ENCODE peak calls at places on chromosomes 7 and 10, in ten cellular contexts. One of them, this sample, is unnamed.

GRCh38 chr10:11142809-11143208 is 125.1 kb downstream of the CELF2 start:
- DNase-seq in AG09309: no peak
- DNase-seq in thoracic aorta: no peak
- DNase-seq in MCF 10A: no peak
- DNase-seq in heart left ventricle: no peak
- DNase-seq in IMR-90: no peak
- DNase-seq in AG04450: no peak
- DNase-seq in adrenal gland: no peak
- DNase-seq in fibroblast of mammary gland: no peak
- DNase-seq in body of pancreas: no peak
- DNase-seq in this sample: no peak

GRCh38 chr7:96118449-96119001 is 203.4 kb downstream of the SLC25A13 start:
- DNase-seq in AG09309: no peak
- DNase-seq in thoracic aorta: no peak
- DNase-seq in MCF 10A: no peak
- DNase-seq in heart left ventricle: no peak
- DNase-seq in IMR-90: no peak
- DNase-seq in AG04450: no peak
- DNase-seq in adrenal gland: no peak
- DNase-seq in fibroblast of mammary gland: no peak
- DNase-seq in body of pancreas: no peak
- DNase-seq in this sample: no peak

GRCh38 chr7:115217373-115217772 is 295.5 kb downstream of the MDFIC start:
- DNase-seq in AG09309: no peak
- DNase-seq in thoracic aorta: no peak
- DNase-seq in MCF 10A: peak
- DNase-seq in heart left ventricle: no peak
- DNase-seq in IMR-90: no peak
- DNase-seq in AG04450: no peak
- DNase-seq in adrenal gland: no peak
- DNase-seq in fibroblast of mammary gland: peak
- DNase-seq in body of pancreas: no peak
- DNase-seq in this sample: no peak

GRCh38 chr10:132528064-132528800 is 9.4 kb upstream of the INPP5A start:
- DNase-seq in AG09309: no peak
- DNase-seq in thoracic aorta: no peak
- DNase-seq in MCF 10A: no peak
- DNase-seq in heart left ventricle: no peak
- DNase-seq in IMR-90: peak
- DNase-seq in AG04450: no peak
- DNase-seq in adrenal gland: peak
- DNase-seq in fibroblast of mammary gland: peak
- DNase-seq in body of pancreas: no peak
- DNase-seq in this sample: no peak

GRCh38 chr10:122557516-122557915 is 3.0 kb upstream of the DMBT1 start:
- DNase-seq in AG09309: no peak
- DNase-seq in thoracic aorta: no peak
- DNase-seq in MCF 10A: peak
- DNase-seq in heart left ventricle: no peak
- DNase-seq in IMR-90: no peak
- DNase-seq in AG04450: no peak
- DNase-seq in adrenal gland: no peak
- DNase-seq in fibroblast of mammary gland: no peak
- DNase-seq in body of pancreas: no peak
- DNase-seq in this sample: no peak

GRCh38 chr10:69831231-69831855 is 29.6 kb downstream of the COL13A1 start:
- DNase-seq in AG09309: no peak
- DNase-seq in thoracic aorta: no peak
- DNase-seq in MCF 10A: no peak
- DNase-seq in heart left ventricle: no peak
- DNase-seq in IMR-90: peak
- DNase-seq in AG04450: no peak
- DNase-seq in adrenal gland: no peak
- DNase-seq in fibroblast of mammary gland: no peak
- DNase-seq in body of pancreas: no peak
- DNase-seq in this sample: no peak

GRCh38 chr10:123995082-123995460 is 98.3 kb downstream of the CHST15 start:
- DNase-seq in AG09309: no peak
- DNase-seq in thoracic aorta: no peak
- DNase-seq in MCF 10A: no peak
- DNase-seq in heart left ventricle: no peak
- DNase-seq in IMR-90: peak
- DNase-seq in AG04450: no peak
- DNase-seq in adrenal gland: no peak
- DNase-seq in fibroblast of mammary gland: peak
- DNase-seq in body of pancreas: no peak
- DNase-seq in this sample: no peak

GRCh38 chr7:110358028-110358427 is 732.9 kb upstream of the LRRN3 start:
- DNase-seq in AG09309: no peak
- DNase-seq in thoracic aorta: no peak
- DNase-seq in MCF 10A: peak
- DNase-seq in heart left ventricle: no peak
- DNase-seq in IMR-90: peak
- DNase-seq in AG04450: peak
- DNase-seq in adrenal gland: no peak
- DNase-seq in fibroblast of mammary gland: peak
- DNase-seq in body of pancreas: no peak
- DNase-seq in this sample: no peak

GRCh38 chr7:28125381-28126046 is 55.1 kb downstream of the JAZF1 start:
- DNase-seq in AG09309: no peak
- DNase-seq in thoracic aorta: no peak
- DNase-seq in MCF 10A: no peak
- DNase-seq in heart left ventricle: no peak
- DNase-seq in IMR-90: no peak
- DNase-seq in AG04450: no peak
- DNase-seq in adrenal gland: peak
- DNase-seq in fibroblast of mammary gland: peak
- DNase-seq in body of pancreas: no peak
- DNase-seq in this sample: no peak

GRCh38 chr7:77702451-77703219 is 6.4 kb downstream of the RSBN1L start:
- DNase-seq in AG09309: no peak
- DNase-seq in thoracic aorta: no peak
- DNase-seq in MCF 10A: no peak
- DNase-seq in heart left ventricle: no peak
- DNase-seq in IMR-90: no peak
- DNase-seq in AG04450: no peak
- DNase-seq in adrenal gland: no peak
- DNase-seq in fibroblast of mammary gland: no peak
- DNase-seq in body of pancreas: no peak
- DNase-seq in this sample: no peak

GRCh38 chr7:18352339-18353255 is 143.0 kb upstream of the HDAC9 start:
- DNase-seq in AG09309: peak
- DNase-seq in thoracic aorta: no peak
- DNase-seq in MCF 10A: peak
- DNase-seq in heart left ventricle: peak
- DNase-seq in IMR-90: peak
- DNase-seq in AG04450: peak
- DNase-seq in adrenal gland: peak
- DNase-seq in fibroblast of mammary gland: peak
- DNase-seq in body of pancreas: peak
- DNase-seq in this sample: peak

GRCh38 chr7:19519443-19519977 is 189.3 kb downstream of the POLR1F start:
- DNase-seq in AG09309: no peak
- DNase-seq in thoracic aorta: no peak
- DNase-seq in MCF 10A: peak
- DNase-seq in heart left ventricle: no peak
- DNase-seq in IMR-90: no peak
- DNase-seq in AG04450: no peak
- DNase-seq in adrenal gland: no peak
- DNase-seq in fibroblast of mammary gland: peak
- DNase-seq in body of pancreas: no peak
- DNase-seq in this sample: no peak

GRCh38 chr10:7157091-7157490 is 253.7 kb downstream of the SFMBT2 start:
- DNase-seq in AG09309: no peak
- DNase-seq in thoracic aorta: no peak
- DNase-seq in MCF 10A: no peak
- DNase-seq in heart left ventricle: no peak
- DNase-seq in IMR-90: no peak
- DNase-seq in AG04450: no peak
- DNase-seq in adrenal gland: no peak
- DNase-seq in fibroblast of mammary gland: no peak
- DNase-seq in body of pancreas: no peak
- DNase-seq in this sample: no peak

GRCh38 chr7:22208806-22209205 is 148.1 kb downstream of the RAPGEF5 start:
- DNase-seq in AG09309: no peak
- DNase-seq in thoracic aorta: no peak
- DNase-seq in MCF 10A: peak
- DNase-seq in heart left ventricle: no peak
- DNase-seq in IMR-90: no peak
- DNase-seq in AG04450: no peak
- DNase-seq in adrenal gland: no peak
- DNase-seq in fibroblast of mammary gland: no peak
- DNase-seq in body of pancreas: no peak
- DNase-seq in this sample: no peak

GRCh38 chr7:121395494-121395960 is 581 bp downstream of the FAM3C start:
- DNase-seq in AG09309: no peak
- DNase-seq in thoracic aorta: no peak
- DNase-seq in MCF 10A: peak
- DNase-seq in heart left ventricle: no peak
- DNase-seq in IMR-90: peak
- DNase-seq in AG04450: no peak
- DNase-seq in adrenal gland: no peak
- DNase-seq in fibroblast of mammary gland: peak
- DNase-seq in body of pancreas: peak
- DNase-seq in this sample: no peak

GRCh38 chr10:62831346-62831745 is 15.2 kb upstream of the EGR2 start:
- DNase-seq in AG09309: peak
- DNase-seq in thoracic aorta: no peak
- DNase-seq in MCF 10A: no peak
- DNase-seq in heart left ventricle: no peak
- DNase-seq in IMR-90: peak
- DNase-seq in AG04450: peak
- DNase-seq in adrenal gland: no peak
- DNase-seq in fibroblast of mammary gland: peak
- DNase-seq in body of pancreas: no peak
- DNase-seq in this sample: no peak

GRCh38 chr10:27192284-27192683 is 37.1 kb downstream of the MASTL start:
- DNase-seq in AG09309: peak
- DNase-seq in thoracic aorta: peak
- DNase-seq in MCF 10A: peak
- DNase-seq in heart left ventricle: no peak
- DNase-seq in IMR-90: peak
- DNase-seq in AG04450: peak
- DNase-seq in adrenal gland: peak
- DNase-seq in fibroblast of mammary gland: peak
- DNase-seq in body of pancreas: no peak
- DNase-seq in this sample: no peak

GRCh38 chr10:27197980-27198645 is 42.5 kb downstream of the ACBD5 start:
- DNase-seq in AG09309: no peak
- DNase-seq in thoracic aorta: no peak
- DNase-seq in MCF 10A: no peak
- DNase-seq in heart left ventricle: peak
- DNase-seq in IMR-90: peak
- DNase-seq in AG04450: no peak
- DNase-seq in adrenal gland: peak
- DNase-seq in fibroblast of mammary gland: no peak
- DNase-seq in body of pancreas: no peak
- DNase-seq in this sample: peak
- TF ChIP-seq CTCF in AG09309: no peak
- TF ChIP-seq CTCF in thoracic aorta: no peak
- TF ChIP-seq CTCF in MCF 10A: no peak
- TF ChIP-seq CTCF in heart left ventricle: no peak
- TF ChIP-seq CTCF in IMR-90: no peak
- TF ChIP-seq CTCF in AG04450: no peak
- TF ChIP-seq CTCF in adrenal gland: no peak
- TF ChIP-seq CTCF in fibroblast of mammary gland: no peak
- TF ChIP-seq CTCF in body of pancreas: no peak
- TF ChIP-seq CTCF in this sample: no peak

GRCh38 chr10:97400665-97401454 is at the start of gene RRP12:
- DNase-seq in AG09309: peak
- DNase-seq in thoracic aorta: peak
- DNase-seq in MCF 10A: peak
- DNase-seq in heart left ventricle: peak
- DNase-seq in IMR-90: peak
- DNase-seq in AG04450: peak
- DNase-seq in adrenal gland: peak
- DNase-seq in fibroblast of mammary gland: peak
- DNase-seq in body of pancreas: peak
- DNase-seq in this sample: peak
- TF ChIP-seq CTCF in AG09309: peak
- TF ChIP-seq CTCF in thoracic aorta: peak
- TF ChIP-seq CTCF in MCF 10A: no peak
- TF ChIP-seq CTCF in heart left ventricle: no peak
- TF ChIP-seq CTCF in IMR-90: peak
- TF ChIP-seq CTCF in AG04450: no peak
- TF ChIP-seq CTCF in adrenal gland: no peak
- TF ChIP-seq CTCF in fibroblast of mammary gland: peak
- TF ChIP-seq CTCF in body of pancreas: no peak
- TF ChIP-seq CTCF in this sample: no peak

GRCh38 chr7:93442478-93443224 is 131.9 kb downstream of the CALCR start:
- DNase-seq in AG09309: no peak
- DNase-seq in thoracic aorta: no peak
- DNase-seq in MCF 10A: peak
- DNase-seq in heart left ventricle: no peak
- DNase-seq in IMR-90: peak
- DNase-seq in AG04450: no peak
- DNase-seq in adrenal gland: peak
- DNase-seq in fibroblast of mammary gland: peak
- DNase-seq in body of pancreas: no peak
- DNase-seq in this sample: peak
- TF ChIP-seq CTCF in AG09309: peak
- TF ChIP-seq CTCF in thoracic aorta: peak
- TF ChIP-seq CTCF in MCF 10A: peak
- TF ChIP-seq CTCF in heart left ventricle: peak
- TF ChIP-seq CTCF in IMR-90: peak
- TF ChIP-seq CTCF in AG04450: peak
- TF ChIP-seq CTCF in adrenal gland: peak
- TF ChIP-seq CTCF in fibroblast of mammary gland: peak
- TF ChIP-seq CTCF in body of pancreas: peak
- TF ChIP-seq CTCF in this sample: peak

GRCh38 chr10:418894-419293 is 270.6 kb downstream of the DIP2C start:
- DNase-seq in AG09309: no peak
- DNase-seq in thoracic aorta: no peak
- DNase-seq in MCF 10A: no peak
- DNase-seq in heart left ventricle: no peak
- DNase-seq in IMR-90: no peak
- DNase-seq in AG04450: no peak
- DNase-seq in adrenal gland: no peak
- DNase-seq in fibroblast of mammary gland: no peak
- DNase-seq in body of pancreas: no peak
- DNase-seq in this sample: no peak

GRCh38 chr10:412109-412508 is 276.9 kb downstream of the ZMYND11 start:
- DNase-seq in AG09309: no peak
- DNase-seq in thoracic aorta: no peak
- DNase-seq in MCF 10A: no peak
- DNase-seq in heart left ventricle: no peak
- DNase-seq in IMR-90: no peak
- DNase-seq in AG04450: no peak
- DNase-seq in adrenal gland: no peak
- DNase-seq in fibroblast of mammary gland: peak
- DNase-seq in body of pancreas: no peak
- DNase-seq in this sample: no peak

GRCh38 chr10:420154-421121 is 269.0 kb downstream of the DIP2C start:
- DNase-seq in AG09309: no peak
- DNase-seq in thoracic aorta: peak
- DNase-seq in MCF 10A: no peak
- DNase-seq in heart left ventricle: no peak
- DNase-seq in IMR-90: no peak
- DNase-seq in AG04450: no peak
- DNase-seq in adrenal gland: peak
- DNase-seq in fibroblast of mammary gland: peak
- DNase-seq in body of pancreas: no peak
- DNase-seq in this sample: no peak

GRCh38 chr10:413662-414071 is 275.8 kb downstream of the DIP2C start:
- DNase-seq in AG09309: no peak
- DNase-seq in thoracic aorta: no peak
- DNase-seq in MCF 10A: no peak
- DNase-seq in heart left ventricle: no peak
- DNase-seq in IMR-90: no peak
- DNase-seq in AG04450: no peak
- DNase-seq in adrenal gland: no peak
- DNase-seq in fibroblast of mammary gland: no peak
- DNase-seq in body of pancreas: no peak
- DNase-seq in this sample: no peak

GRCh38 chr10:416091-416515 is 273.4 kb downstream of the DIP2C start:
- DNase-seq in AG09309: no peak
- DNase-seq in thoracic aorta: no peak
- DNase-seq in MCF 10A: no peak
- DNase-seq in heart left ventricle: no peak
- DNase-seq in IMR-90: no peak
- DNase-seq in AG04450: no peak
- DNase-seq in adrenal gland: no peak
- DNase-seq in fibroblast of mammary gland: peak
- DNase-seq in body of pancreas: no peak
- DNase-seq in this sample: no peak
- TF ChIP-seq CTCF in AG09309: no peak
- TF ChIP-seq CTCF in thoracic aorta: no peak
- TF ChIP-seq CTCF in MCF 10A: no peak
- TF ChIP-seq CTCF in heart left ventricle: no peak
- TF ChIP-seq CTCF in IMR-90: no peak
- TF ChIP-seq CTCF in AG04450: no peak
- TF ChIP-seq CTCF in adrenal gland: no peak
- TF ChIP-seq CTCF in fibroblast of mammary gland: no peak
- TF ChIP-seq CTCF in body of pancreas: no peak
- TF ChIP-seq CTCF in this sample: peak

This sample was measured in BE2C.